ENCODE peak calls at places on chromosomes 13 and 19, in nine cellular contexts. One of them, this sample, is unnamed.

GRCh38 chr19:1062387-1063029 is 4.5 kb upstream of the ARHGAP45 start:
- DNase-seq in T-helper 1 cell: no peak
- DNase-seq in RCC 7860: no peak
- DNase-seq in stimulated activated CD8-positive, alpha-beta memory T cell treated with anti-CD3 and anti-CD28 coated beads, Interleukin-4, amount 100 ng/mL, for 24 hours: no peak
- DNase-seq in COR-L47: no peak
- DNase-seq in mesenteric fat pad: no peak
- DNase-seq in ELR: no peak
- DNase-seq in SK-MEL-5: no peak
- DNase-seq in choroid plexus epithelial cell: no peak
- DNase-seq in this sample: no peak

GRCh38 chr19:2356036-2356646 is 3.9 kb upstream of the TMPRSS9 start:
- DNase-seq in mesenteric fat pad: no peak
- DNase-seq in ELR: no peak
- DNase-seq in SK-MEL-5: no peak
- DNase-seq in choroid plexus epithelial cell: no peak
- DNase-seq in T-helper 1 cell: no peak
- DNase-seq in COR-L47: no peak
- DNase-seq in RCC 7860: no peak
- DNase-seq in stimulated activated CD8-positive, alpha-beta memory T cell treated with anti-CD3 and anti-CD28 coated beads, Interleukin-4, amount 100 ng/mL, for 24 hours: no peak
- DNase-seq in this sample: no peak

GRCh38 chr19:53867225-53868090 is at the start of gene MYADM:
- DNase-seq in ELR: peak; percentile 97
- DNase-seq in mesenteric fat pad: peak; percentile 99
- DNase-seq in choroid plexus epithelial cell: peak; percentile 99
- DNase-seq in RCC 7860: peak; percentile 98
- DNase-seq in SK-MEL-5: peak; percentile 89
- DNase-seq in COR-L47: peak; percentile 16
- DNase-seq in stimulated activated CD8-positive, alpha-beta memory T cell treated with anti-CD3 and anti-CD28 coated beads, Interleukin-4, amount 100 ng/mL, for 24 hours: peak; percentile 98
- DNase-seq in T-helper 1 cell: peak; percentile 98
- DNase-seq in this sample: peak; percentile 100

GRCh38 chr13:107441279-107441678 is 774.1 kb downstream of the LIG4 start:
- DNase-seq in ELR: peak; percentile 33
- DNase-seq in COR-L47: no peak
- DNase-seq in mesenteric fat pad: no peak
- DNase-seq in RCC 7860: peak; percentile 74
- DNase-seq in stimulated activated CD8-positive, alpha-beta memory T cell treated with anti-CD3 and anti-CD28 coated beads, Interleukin-4, amount 100 ng/mL, for 24 hours: no peak
- DNase-seq in choroid plexus epithelial cell: peak; percentile 84
- DNase-seq in T-helper 1 cell: no peak
- DNase-seq in SK-MEL-5: no peak
- DNase-seq in this sample: peak; percentile 85

GRCh38 chr13:86581711-86582110 is 782.5 kb upstream of the SLITRK6 start:
- DNase-seq in mesenteric fat pad: no peak
- DNase-seq in ELR: peak; percentile 48
- DNase-seq in stimulated activated CD8-positive, alpha-beta memory T cell treated with anti-CD3 and anti-CD28 coated beads, Interleukin-4, amount 100 ng/mL, for 24 hours: no peak
- DNase-seq in SK-MEL-5: no peak
- DNase-seq in RCC 7860: peak; percentile 63
- DNase-seq in choroid plexus epithelial cell: peak; percentile 60
- DNase-seq in T-helper 1 cell: no peak
- DNase-seq in COR-L47: no peak
- DNase-seq in this sample: peak; percentile 64

GRCh38 chr19:14383898-14384669 is 2.8 kb downstream of the ADGRE5 start:
- DNase-seq in COR-L47: no peak
- DNase-seq in mesenteric fat pad: no peak
- DNase-seq in T-helper 1 cell: peak; percentile 48
- DNase-seq in SK-MEL-5: no peak
- DNase-seq in choroid plexus epithelial cell: peak; percentile 42
- DNase-seq in stimulated activated CD8-positive, alpha-beta memory T cell treated with anti-CD3 and anti-CD28 coated beads, Interleukin-4, amount 100 ng/mL, for 24 hours: peak; percentile 54
- DNase-seq in ELR: peak; percentile 80
- DNase-seq in RCC 7860: peak; percentile 21
- DNase-seq in this sample: peak; percentile 34

GRCh38 chr19:18833849-18834643 is 2.3 kb downstream of the UPF1 start:
- DNase-seq in COR-L47: peak; percentile 87
- DNase-seq in SK-MEL-5: no peak
- DNase-seq in T-helper 1 cell: no peak
- DNase-seq in ELR: peak; percentile 26
- DNase-seq in stimulated activated CD8-positive, alpha-beta memory T cell treated with anti-CD3 and anti-CD28 coated beads, Interleukin-4, amount 100 ng/mL, for 24 hours: no peak
- DNase-seq in mesenteric fat pad: no peak
- DNase-seq in RCC 7860: no peak
- DNase-seq in choroid plexus epithelial cell: no peak
- DNase-seq in this sample: no peak

GRCh38 chr13:90803210-90803609 is 544.3 kb upstream of the MIR17HG start:
- DNase-seq in T-helper 1 cell: no peak
- DNase-seq in ELR: no peak
- DNase-seq in mesenteric fat pad: no peak
- DNase-seq in SK-MEL-5: no peak
- DNase-seq in COR-L47: no peak
- DNase-seq in choroid plexus epithelial cell: no peak
- DNase-seq in RCC 7860: no peak
- DNase-seq in stimulated activated CD8-positive, alpha-beta memory T cell treated with anti-CD3 and anti-CD28 coated beads, Interleukin-4, amount 100 ng/mL, for 24 hours: no peak
- DNase-seq in this sample: no peak

GRCh38 chr19:29478578-29479565 is 46.9 kb upstream of the VSTM2B start:
- DNase-seq in COR-L47: peak; percentile 14
- DNase-seq in RCC 7860: no peak
- DNase-seq in stimulated activated CD8-positive, alpha-beta memory T cell treated with anti-CD3 and anti-CD28 coated beads, Interleukin-4, amount 100 ng/mL, for 24 hours: peak; percentile 3
- DNase-seq in mesenteric fat pad: peak; percentile 74
- DNase-seq in ELR: peak; percentile 24
- DNase-seq in T-helper 1 cell: no peak
- DNase-seq in SK-MEL-5: peak; percentile 51
- DNase-seq in choroid plexus epithelial cell: no peak
- DNase-seq in this sample: no peak

GRCh38 chr19:24078688-24079087 is 8.3 kb upstream of the ZNF254 start:
- DNase-seq in COR-L47: no peak
- DNase-seq in choroid plexus epithelial cell: no peak
- DNase-seq in mesenteric fat pad: no peak
- DNase-seq in stimulated activated CD8-positive, alpha-beta memory T cell treated with anti-CD3 and anti-CD28 coated beads, Interleukin-4, amount 100 ng/mL, for 24 hours: no peak
- DNase-seq in SK-MEL-5: no peak
- DNase-seq in RCC 7860: no peak
- DNase-seq in T-helper 1 cell: no peak
- DNase-seq in ELR: no peak
- DNase-seq in this sample: no peak

GRCh38 chr19:54959840-54960239 is 6.3 kb upstream of the NLRP2 start:
- DNase-seq in choroid plexus epithelial cell: no peak
- DNase-seq in RCC 7860: no peak
- DNase-seq in stimulated activated CD8-positive, alpha-beta memory T cell treated with anti-CD3 and anti-CD28 coated beads, Interleukin-4, amount 100 ng/mL, for 24 hours: no peak
- DNase-seq in mesenteric fat pad: no peak
- DNase-seq in SK-MEL-5: no peak
- DNase-seq in T-helper 1 cell: peak; percentile 45
- DNase-seq in ELR: no peak
- DNase-seq in COR-L47: no peak
- DNase-seq in this sample: no peak

GRCh38 chr19:47122359-47123335 is 8.0 kb upstream of the SAE1 start:
- DNase-seq in RCC 7860: peak; percentile 64
- DNase-seq in choroid plexus epithelial cell: peak; percentile 82
- DNase-seq in stimulated activated CD8-positive, alpha-beta memory T cell treated with anti-CD3 and anti-CD28 coated beads, Interleukin-4, amount 100 ng/mL, for 24 hours: no peak
- DNase-seq in SK-MEL-5: no peak
- DNase-seq in ELR: peak; percentile 85
- DNase-seq in COR-L47: no peak
- DNase-seq in T-helper 1 cell: no peak
- DNase-seq in mesenteric fat pad: no peak
- DNase-seq in this sample: peak; percentile 71

GRCh38 chr19:16605115-16605514 is 22.9 kb downstream of the MED26 start:
- DNase-seq in choroid plexus epithelial cell: no peak
- DNase-seq in COR-L47: no peak
- DNase-seq in stimulated activated CD8-positive, alpha-beta memory T cell treated with anti-CD3 and anti-CD28 coated beads, Interleukin-4, amount 100 ng/mL, for 24 hours: no peak
- DNase-seq in SK-MEL-5: no peak
- DNase-seq in T-helper 1 cell: no peak
- DNase-seq in ELR: no peak
- DNase-seq in mesenteric fat pad: no peak
- DNase-seq in RCC 7860: no peak
- DNase-seq in this sample: no peak

GRCh38 chr19:18710986-18711751 is 27.7 kb downstream of the CRTC1 start:
- DNase-seq in COR-L47: no peak
- DNase-seq in RCC 7860: no peak
- DNase-seq in mesenteric fat pad: no peak
- DNase-seq in choroid plexus epithelial cell: peak; percentile 29
- DNase-seq in ELR: no peak
- DNase-seq in stimulated activated CD8-positive, alpha-beta memory T cell treated with anti-CD3 and anti-CD28 coated beads, Interleukin-4, amount 100 ng/mL, for 24 hours: no peak
- DNase-seq in SK-MEL-5: no peak
- DNase-seq in T-helper 1 cell: no peak
- DNase-seq in this sample: no peak

GRCh38 chr19:4972509-4973230 is 3.8 kb downstream of the KDM4B start:
- DNase-seq in ELR: peak; percentile 78
- DNase-seq in RCC 7860: peak; percentile 74
- DNase-seq in stimulated activated CD8-positive, alpha-beta memory T cell treated with anti-CD3 and anti-CD28 coated beads, Interleukin-4, amount 100 ng/mL, for 24 hours: no peak
- DNase-seq in COR-L47: no peak
- DNase-seq in choroid plexus epithelial cell: peak; percentile 28
- DNase-seq in SK-MEL-5: no peak
- DNase-seq in T-helper 1 cell: no peak
- DNase-seq in mesenteric fat pad: no peak
- DNase-seq in this sample: peak; percentile 58

GRCh38 chr13:100904293-100904976 is 229.8 kb upstream of the TMTC4 start:
- DNase-seq in mesenteric fat pad: no peak
- DNase-seq in stimulated activated CD8-positive, alpha-beta memory T cell treated with anti-CD3 and anti-CD28 coated beads, Interleukin-4, amount 100 ng/mL, for 24 hours: no peak
- DNase-seq in choroid plexus epithelial cell: no peak
- DNase-seq in SK-MEL-5: no peak
- DNase-seq in ELR: no peak
- DNase-seq in RCC 7860: no peak
- DNase-seq in T-helper 1 cell: no peak
- DNase-seq in COR-L47: no peak
- DNase-seq in this sample: no peak

GRCh38 chr13:113625965-113626661 is 31.9 kb downstream of the ATP4B start:
- DNase-seq in RCC 7860: no peak
- DNase-seq in ELR: peak; percentile 32
- DNase-seq in mesenteric fat pad: no peak
- DNase-seq in SK-MEL-5: peak; percentile 13
- DNase-seq in T-helper 1 cell: no peak
- DNase-seq in COR-L47: no peak
- DNase-seq in stimulated activated CD8-positive, alpha-beta memory T cell treated with anti-CD3 and anti-CD28 coated beads, Interleukin-4, amount 100 ng/mL, for 24 hours: no peak
- DNase-seq in choroid plexus epithelial cell: peak; percentile 75
- DNase-seq in this sample: peak; percentile 17

GRCh38 chr19:44807652-44808462 is 1.0 kb upstream of the BCAM start:
- DNase-seq in COR-L47: peak; percentile 2
- DNase-seq in mesenteric fat pad: no peak
- DNase-seq in ELR: peak; percentile 58
- DNase-seq in RCC 7860: peak; percentile 13
- DNase-seq in stimulated activated CD8-positive, alpha-beta memory T cell treated with anti-CD3 and anti-CD28 coated beads, Interleukin-4, amount 100 ng/mL, for 24 hours: no peak
- DNase-seq in T-helper 1 cell: no peak
- DNase-seq in SK-MEL-5: peak; percentile 57
- DNase-seq in choroid plexus epithelial cell: peak; percentile 32
- DNase-seq in this sample: peak; percentile 17

GRCh38 chr13:27006519-27007161 is 165.0 kb downstream of the USP12 start:
- DNase-seq in mesenteric fat pad: no peak
- DNase-seq in T-helper 1 cell: no peak
- DNase-seq in stimulated activated CD8-positive, alpha-beta memory T cell treated with anti-CD3 and anti-CD28 coated beads, Interleukin-4, amount 100 ng/mL, for 24 hours: no peak
- DNase-seq in COR-L47: peak; percentile 93
- DNase-seq in ELR: peak; percentile 43
- DNase-seq in SK-MEL-5: no peak
- DNase-seq in choroid plexus epithelial cell: peak; percentile 60
- DNase-seq in RCC 7860: no peak
- DNase-seq in this sample: no peak

GRCh38 chr19:18292810-18293641 is 11.6 kb upstream of the JUND start:
- DNase-seq in COR-L47: peak; percentile 37
- DNase-seq in T-helper 1 cell: peak; percentile 69
- DNase-seq in stimulated activated CD8-positive, alpha-beta memory T cell treated with anti-CD3 and anti-CD28 coated beads, Interleukin-4, amount 100 ng/mL, for 24 hours: no peak
- DNase-seq in mesenteric fat pad: no peak
- DNase-seq in RCC 7860: peak; percentile 68
- DNase-seq in choroid plexus epithelial cell: peak; percentile 82
- DNase-seq in ELR: peak; percentile 79
- DNase-seq in SK-MEL-5: peak; percentile 53
- DNase-seq in this sample: peak; percentile 85

GRCh38 chr19:39498262-39499081 is at the start of gene DLL3:
- DNase-seq in RCC 7860: no peak
- DNase-seq in choroid plexus epithelial cell: peak; percentile 11
- DNase-seq in COR-L47: peak; percentile 67
- DNase-seq in mesenteric fat pad: no peak
- DNase-seq in SK-MEL-5: peak; percentile 50
- DNase-seq in T-helper 1 cell: no peak
- DNase-seq in ELR: peak; percentile 36
- DNase-seq in stimulated activated CD8-positive, alpha-beta memory T cell treated with anti-CD3 and anti-CD28 coated beads, Interleukin-4, amount 100 ng/mL, for 24 hours: no peak
- DNase-seq in this sample: no peak

GRCh38 chr13:71028884-71029283 is 838.1 kb downstream of the DACH1 start:
- DNase-seq in SK-MEL-5: no peak
- DNase-seq in RCC 7860: no peak
- DNase-seq in stimulated activated CD8-positive, alpha-beta memory T cell treated with anti-CD3 and anti-CD28 coated beads, Interleukin-4, amount 100 ng/mL, for 24 hours: no peak
- DNase-seq in ELR: no peak
- DNase-seq in choroid plexus epithelial cell: no peak
- DNase-seq in COR-L47: no peak
- DNase-seq in mesenteric fat pad: no peak
- DNase-seq in T-helper 1 cell: no peak
- DNase-seq in this sample: no peak

GRCh38 chr19:19250196-19250801 is 22.8 kb downstream of the TM6SF2 start:
- DNase-seq in COR-L47: no peak
- DNase-seq in ELR: no peak
- DNase-seq in RCC 7860: no peak
- DNase-seq in choroid plexus epithelial cell: no peak
- DNase-seq in T-helper 1 cell: no peak
- DNase-seq in stimulated activated CD8-positive, alpha-beta memory T cell treated with anti-CD3 and anti-CD28 coated beads, Interleukin-4, amount 100 ng/mL, for 24 hours: no peak
- DNase-seq in SK-MEL-5: no peak
- DNase-seq in mesenteric fat pad: no peak
- DNase-seq in this sample: no peak

This sample was measured in astrocyte of the spinal cord.